ENCODE peak calls at places on chromosomes 7 and 10, in four cellular contexts. B, Q, W and C are unnamed samples.
A peak's percentile ranks its signal among the peaks of the same experiment; 100 is the strongest.

GRCh38 chr10:21924511-21924910 is 79.0 kb downstream of the DNAJC1 start:
- DNase-seq in B (no peak), Q (no peak), W (no peak), C (no peak)

GRCh38 chr10:122565766-122566206 is 5.2 kb downstream of the DMBT1 start:
- DNase-seq in B (peak; percentile 93), Q (peak; percentile 72), W (peak; percentile 72), C (peak; percentile 48)

GRCh38 chr10:11869743-11870460 is 46.7 kb downstream of the PROSER2 start:
- DNase-seq in B (peak; percentile 47), Q (no peak), W (no peak), C (no peak)

GRCh38 chr10:119539359-119539651 is 3.2 kb downstream of the RGS10 start:
- DNase-seq in B (no peak), Q (no peak), W (no peak), C (no peak)

GRCh38 chr7:1460757-1461639 is 1.7 kb upstream of the MICALL2 start:
- DNase-seq in B (peak; percentile 59), Q (peak; percentile 35), W (peak; percentile 59), C (no peak)

GRCh38 chr10:80187465-80188409 is 17.6 kb downstream of the ANXA11 start:
- DNase-seq in B (no peak), Q (no peak), W (no peak), C (no peak)

GRCh38 chr7:117270371-117270770 is 52.5 kb downstream of the WNT2 start:
- DNase-seq in B (peak; percentile 52), Q (peak; percentile 44), W (no peak), C (peak; percentile 85)

GRCh38 chr10:113945687-113946085 is 91.2 kb downstream of the NHLRC2 start:
- DNase-seq in B (no peak), Q (no peak), W (no peak), C (no peak)

GRCh38 chr10:71229726-71230655 is 17.6 kb downstream of the UNC5B start:
- DNase-seq in B (no peak), Q (no peak), W (no peak), C (no peak)

GRCh38 chr7:148116954-148117353 is 473.6 kb upstream of the C7orf33 start:
- DNase-seq in B (no peak), Q (no peak), W (no peak), C (no peak)

GRCh38 chr7:110224643-110225042 is 866.3 kb upstream of the LRRN3 start:
- DNase-seq in B (peak; percentile 8), Q (no peak), W (no peak), C (no peak)

GRCh38 chr10:129904323-129904722 is 59.8 kb downstream of the EBF3 start:
- DNase-seq in B (no peak), Q (no peak), W (no peak), C (no peak)

GRCh38 chr7:87345962-87346371 is 503 bp downstream of the CROT start:
- DNase-seq in B (no peak), Q (no peak), W (no peak), C (no peak)

GRCh38 chr10:83886871-83887270 is 252.4 kb upstream of the GHITM start:
- DNase-seq in B (no peak), Q (no peak), W (no peak), C (no peak)

GRCh38 chr10:48587101-48587500 is 17.8 kb downstream of the ARHGAP22 start:
- DNase-seq in B (no peak), Q (no peak), W (no peak), C (no peak)

GRCh38 chr10:16964571-16965241 is 147.5 kb upstream of the RSU1 start:
- DNase-seq in B (no peak), Q (peak; percentile 79), W (no peak), C (no peak)

GRCh38 chr10:51658075-51658474 is 41.3 kb downstream of the CSTF2T start:
- DNase-seq in B (no peak), Q (no peak), W (no peak), C (no peak)

GRCh38 chr10:21174670-21175495 is 277.8 kb upstream of the NEBL start:
- DNase-seq in B (peak; percentile 55), Q (no peak), W (no peak), C (no peak)

GRCh38 chr7:1787681-1788235 is 117.7 kb downstream of the ELFN1 start:
- DNase-seq in B (no peak), Q (no peak), W (no peak), C (no peak)

GRCh38 chr10:86306628-86307278 is 59.8 kb downstream of the GRID1 start:
- DNase-seq in B (peak; percentile 18), Q (no peak), W (no peak), C (no peak)

GRCh38 chr10:93715345-93715744 is 13.0 kb upstream of the FRA10AC1 start:
- DNase-seq in B (no peak), Q (no peak), W (no peak), C (no peak)

GRCh38 chr7:29920491-29920890 is 69.1 kb downstream of the SCRN1 start:
- DNase-seq in B (no peak), Q (no peak), W (no peak), C (no peak)

GRCh38 chr7:69893915-69894314 is 295.6 kb downstream of the AUTS2 start:
- DNase-seq in B (peak; percentile 35), Q (no peak), W (no peak), C (no peak)

GRCh38 chr10:44763331-44763730 is 147.8 kb upstream of the TMEM72 start:
- DNase-seq in B (no peak), Q (no peak), W (no peak), C (no peak)

GRCh38 chr10:48400129-48400849 is 93.8 kb downstream of the MAPK8 start:
- DNase-seq in B (peak; percentile 26), Q (no peak), W (no peak), C (peak; percentile 18)

GRCh38 chr7:43758029-43758860 is at the start of gene BLVRA:
- DNase-seq in B (no peak), Q (no peak), W (peak; percentile 80), C (no peak)

GRCh38 chr10:19713800-19714525 is 102.3 kb upstream of the PLXDC2 start:
- DNase-seq in B (no peak), Q (no peak), W (peak; percentile 8), C (no peak)

GRCh38 chr10:112946649-112947048 is 3.4 kb upstream of the TCF7L2 start:
- DNase-seq in B (no peak), Q (no peak), W (no peak), C (no peak)

GRCh38 chr10:127992376-127992775 is 85.5 kb downstream of the PTPRE start:
- DNase-seq in B (no peak), Q (no peak), W (no peak), C (no peak)

GRCh38 chr10:127991543-127992255 is 84.8 kb downstream of the PTPRE start:
- DNase-seq in B (peak; percentile 57), Q (no peak), W (no peak), C (no peak)

GRCh38 chr10:127989481-127989964 is 82.6 kb downstream of the PTPRE start:
- DNase-seq in B (peak; percentile 69), Q (no peak), W (no peak), C (no peak)

GRCh38 chr10:127993281-127993680 is 86.4 kb downstream of the PTPRE start:
- DNase-seq in B (no peak), Q (no peak), W (no peak), C (no peak)

GRCh38 chr10:127990846-127991542 is 84.1 kb downstream of the PTPRE start:
- DNase-seq in B (peak; percentile 98), Q (peak; percentile 16), W (no peak), C (peak; percentile 80)
- H3K4me3 ChIP-seq in B (peak overlapping the region; percentile 20), Q (no peak overlapping the region), W (peak overlapping the region; percentile 6), C (no peak overlapping the region)

DNA sequence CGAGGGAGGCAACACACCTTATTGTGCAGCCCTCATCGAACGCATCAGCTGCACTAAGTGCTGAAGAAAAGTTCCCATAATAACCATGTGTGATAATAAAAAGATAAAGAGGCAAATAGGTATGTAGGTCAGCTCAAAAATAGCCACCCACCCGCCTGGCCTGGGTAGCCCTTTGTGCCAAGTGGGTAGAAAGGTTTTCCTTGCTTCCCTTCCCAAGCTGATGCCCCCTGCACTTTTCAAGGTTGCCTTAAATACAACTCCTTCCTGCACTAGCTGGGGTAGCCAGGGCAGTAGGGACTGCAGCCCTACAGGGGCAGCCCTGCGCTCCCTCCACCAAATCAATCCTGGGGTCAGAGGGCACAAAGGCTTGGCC is 13.5 kb upstream of the DDIT4 start:
- DNase-seq in B (no peak), Q (no peak), W (peak; percentile 43), C (no peak)
- H3K4me3 ChIP-seq in B (no peak overlapping the region), Q (no peak overlapping the region), W (peak overlapping the region; percentile 66), C (no peak overlapping the region)

GRCh38 chr10:1734288-1734687 is 3.0 kb downstream of the ADARB2 start:
- DNase-seq in B (no peak), Q (no peak), W (no peak), C (no peak)

GRCh38 chr10:1736972-1737221 is 428 bp downstream of the ADARB2 start:
- DNase-seq in B (no peak), Q (no peak), W (no peak), C (no peak)

GRCh38 chr10:1735562-1735961 is 1.8 kb downstream of the ADARB2 start:
- DNase-seq in B (no peak), Q (no peak), W (no peak), C (no peak)

GRCh38 chr10:1737222-1738061 is at the start of gene ADARB2:
- DNase-seq in B (peak; percentile 1), Q (no peak), W (peak; percentile 21), C (no peak)

DNA sequence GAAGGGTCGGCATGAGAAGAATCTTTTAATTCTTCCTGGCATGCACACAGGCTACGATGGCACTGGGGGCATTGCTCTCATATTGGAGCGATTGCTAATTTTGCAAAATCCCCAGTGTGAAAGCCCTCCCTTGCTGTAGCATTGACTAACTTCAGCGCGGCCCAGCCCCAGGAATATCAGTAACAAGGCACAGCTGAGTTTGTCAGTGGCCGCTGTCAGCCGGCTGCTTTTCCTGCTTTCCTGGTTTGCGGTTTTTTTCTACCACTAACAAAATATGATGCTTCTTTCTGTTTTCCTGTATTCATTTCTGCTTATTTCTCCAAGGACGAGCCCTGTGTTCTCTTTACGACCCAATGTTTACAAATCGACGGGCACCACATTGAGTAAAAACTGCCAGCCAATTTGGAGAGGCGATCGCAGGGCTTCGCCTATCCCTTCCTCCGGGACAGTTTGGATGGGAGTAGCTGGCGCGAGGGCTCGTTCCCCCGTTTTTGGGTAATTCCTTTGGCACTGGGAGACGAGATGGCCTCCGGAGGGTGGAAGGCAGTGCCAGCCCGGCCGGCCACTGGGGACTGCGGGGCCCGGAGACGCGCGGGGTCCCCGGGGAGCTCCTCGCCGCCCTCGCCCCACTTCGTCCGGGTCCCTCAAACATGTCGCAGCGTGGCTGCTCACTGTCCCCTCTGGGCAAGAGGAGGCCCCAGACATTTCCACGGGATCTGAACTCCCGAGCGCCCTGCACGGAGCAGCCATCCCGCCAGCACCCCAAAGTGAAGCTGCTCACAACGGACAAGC is 949 bp downstream of the ADARB2 start:
- DNase-seq in B (no peak), Q (no peak), W (no peak), C (no peak)
- H3K4me3 ChIP-seq in B (no peak overlapping the region), Q (no peak overlapping the region), W (peak overlapping the region; percentile 28), C (no peak overlapping the region)

DNA sequence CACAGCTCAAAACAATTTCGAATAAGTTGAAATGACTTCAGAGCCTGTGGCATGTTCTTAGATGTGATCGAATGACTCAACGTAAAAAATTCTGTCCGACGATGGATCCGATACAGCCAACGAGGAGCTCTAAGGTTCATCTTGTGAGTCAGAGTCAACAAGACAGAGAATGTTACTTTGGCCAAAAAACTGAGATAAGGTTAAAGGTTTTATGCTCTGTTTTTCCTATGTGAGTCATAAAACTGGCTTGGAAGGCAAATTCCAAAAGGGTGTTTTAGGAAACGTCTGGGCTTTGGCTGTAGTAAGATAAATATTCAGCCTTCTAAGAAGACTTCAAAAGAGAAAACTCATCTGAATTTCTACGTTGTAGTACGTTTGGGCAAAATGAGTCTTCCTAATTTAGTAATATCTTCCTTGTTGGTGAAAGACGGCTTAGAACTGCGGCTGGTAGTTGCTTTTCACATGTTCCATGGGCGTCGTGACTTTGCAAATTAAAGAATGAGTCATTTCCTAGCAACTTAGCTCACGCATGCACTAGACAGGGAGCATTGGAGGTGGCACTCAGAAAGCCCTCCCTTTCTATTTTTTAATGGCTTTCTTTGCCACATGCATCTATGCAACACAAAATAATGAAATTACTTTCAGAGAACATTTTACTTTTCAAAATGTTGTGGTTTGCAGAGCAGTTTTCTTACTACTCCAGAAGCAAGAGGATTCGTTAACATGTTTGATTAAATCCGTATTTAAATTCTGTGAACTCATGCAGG is 28.2 kb downstream of the PFKP start:
- DNase-seq in B (peak; percentile 99), Q (peak; percentile 97), W (peak; percentile 45), C (peak; percentile 98)
- H3K4me3 ChIP-seq in B (no peak overlapping the region), Q (peak overlapping the region; percentile 6), W (peak overlapping the region; percentile 43), C (no peak overlapping the region)